ENCODE peak calls at places on chromosomes 16 and 17, in four cellular contexts. N, P, K and V are unnamed samples.

GRCh38 chr16:79723583-79724168 is 123.1 kb upstream of the MAF start:
- DNase-seq in N (no peak), P (no peak), K (no peak), V (no peak)

GRCh38 chr17:52383493-52384100 is 225.1 kb upstream of the CA10 start:
- DNase-seq in N (peak; percentile 56), P (peak; percentile 49), K (peak; percentile 48), V (peak; percentile 66)

GRCh38 chr17:76000016-76000754 is 470 bp upstream of the CDK3 start:
- DNase-seq in N (peak; percentile 91), P (peak; percentile 17), K (peak; percentile 86), V (peak; percentile 40)

GRCh38 chr17:77470800-77471733 is 330.3 kb downstream of the SEC14L1 start:
- DNase-seq in N (peak; percentile 88), P (no peak), K (no peak), V (peak; percentile 72)

GRCh38 chr16:67538666-67539101 is 10.1 kb downstream of the RIPOR1 start:
- DNase-seq in N (no peak), P (no peak), K (no peak), V (peak; percentile 74)

GRCh38 chr16:68642047-68642435 is 3.1 kb upstream of the CDH3 start:
- DNase-seq in N (no peak), P (no peak), K (no peak), V (no peak)

GRCh38 chr17:33664116-33664840 is 371.2 kb upstream of the ASIC2 start:
- DNase-seq in N (no peak), P (no peak), K (no peak), V (no peak)

GRCh38 chr16:57995721-57996405 is 4.6 kb downstream of the ZNF319 start:
- DNase-seq in N (no peak), P (no peak), K (no peak), V (no peak)

GRCh38 chr17:57104461-57105175 is 19.6 kb downstream of the AKAP1 start:
- DNase-seq in N (peak; percentile 51), P (no peak), K (no peak), V (no peak)

GRCh38 chr17:42281571-42282096 is 5.4 kb upstream of the STAT5B start:
- DNase-seq in N (no peak), P (peak; percentile 83), K (no peak), V (no peak)

GRCh38 chr17:42578282-42578869 is 847 bp upstream of the PSMC3IP start:
- DNase-seq in N (peak; percentile 75), P (peak; percentile 89), K (peak; percentile 87), V (peak; percentile 78)

GRCh38 chr17:17107891-17108680 is 65.8 kb downstream of the MPRIP start:
- DNase-seq in N (no peak), P (no peak), K (no peak), V (no peak)

GRCh38 chr17:3691539-3692166 is 4.3 kb downstream of the P2RX5 start:
- DNase-seq in N (no peak), P (no peak), K (no peak), V (no peak)